ENCODE peak calls at places on chromosome 11, in four cellular contexts. P is neuronal stem cell, B is IMR-90, N is H1. T is an unnamed sample.

GRCh38 chr11:40293655-40294342 is 1165.7 kb downstream of the LRRC4C start:
- DNase-seq in P (peak; percentile 87), B (peak; percentile 92), N (peak; percentile 56), T (peak; percentile 79)

GRCh38 chr11:57339305-57339704 is 1.2 kb downstream of the P2RX3 start:
- DNase-seq in P (no peak), N (no peak), B (no peak), T (no peak)

GRCh38 chr11:316031-316701 is 2.3 kb downstream of the IFITM1 start:
- DNase-seq in B (no peak), P (no peak), N (no peak), T (peak; percentile 36)

GRCh38 chr11:125514336-125515101 is 18.5 kb upstream of the FEZ1 start:
- DNase-seq in B (peak; percentile 46), N (no peak), P (no peak), T (no peak)

GRCh38 chr11:72951193-72951592 is 137.0 kb downstream of the ATG16L2 start:
- DNase-seq in P (no peak), N (no peak), B (peak; percentile 69), T (no peak)

GRCh38 chr11:114109206-114110090 is 49.9 kb downstream of the ZBTB16 start:
- DNase-seq in B (no peak), P (no peak), N (no peak), T (no peak)

GRCh38 chr11:774873-775592 is 2.3 kb downstream of the GATD1 start:
- DNase-seq in B (peak; percentile 33), P (no peak), N (no peak), T (peak; percentile 33)

GRCh38 chr11:33334627-33335026 is 77.4 kb downstream of the HIPK3 start:
- DNase-seq in N (no peak), P (no peak), B (no peak), T (no peak)

GRCh38 chr11:6203327-6203726 is 2.0 kb upstream of the C11orf42 start:
- DNase-seq in B (no peak), N (no peak), P (no peak), T (no peak)

GRCh38 chr11:2801711-2802388 is 83.7 kb downstream of the CDKN1C start:
- DNase-seq in N (no peak), B (no peak), P (no peak), T (peak; percentile 26)

GRCh38 chr11:84588131-84588829 is 1038.9 kb downstream of the DLG2 start:
- DNase-seq in B (no peak), P (no peak), N (no peak), T (no peak)

GRCh38 chr11:22798890-22799289 is 30.7 kb downstream of the SVIP start:
- DNase-seq in B (no peak), N (no peak), P (no peak), T (no peak)

GRCh38 chr11:74141274-74141695 is 29.5 kb downstream of the C2CD3 start:
- DNase-seq in N (no peak), B (no peak), P (no peak), T (no peak)

GRCh38 chr11:132228756-132229325 is 858.4 kb downstream of the NTM start:
- DNase-seq in P (no peak), B (peak; percentile 43), N (no peak), T (no peak)

GRCh38 chr11:10625281-10625981 is 57.0 kb upstream of the LYVE1 start:
- DNase-seq in N (no peak), P (no peak), B (no peak), T (no peak)

GRCh38 chr11:33636104-33636503 is 64.5 kb downstream of the C11orf91 start:
- DNase-seq in N (no peak), B (no peak), P (no peak), T (no peak)

GRCh38 chr11:118145285-118146227 is 7.1 kb downstream of the SCN4B start:
- DNase-seq in P (peak; percentile 85), N (peak; percentile 66), B (peak; percentile 41), T (peak; percentile 92)

GRCh38 chr11:107370390-107370789 is 87.2 kb downstream of the CWF19L2 start:
- DNase-seq in N (no peak), B (no peak), P (no peak), T (no peak)

GRCh38 chr11:45994421-45995341 is 72.2 kb downstream of the LARGE2 start:
- DNase-seq in B (peak; percentile 51), N (no peak), P (no peak), T (peak; percentile 60)

GRCh38 chr11:111765320-111765983 is 737 bp downstream of the PPP2R1B start:
- DNase-seq in P (no peak), B (no peak), N (peak; percentile 15), T (no peak)

GRCh38 chr11:36282926-36283325 is 6.3 kb downstream of the COMMD9 start:
- DNase-seq in B (no peak), N (no peak), P (no peak), T (no peak)

GRCh38 chr11:1129143-1129665 is 28.5 kb upstream of the MUC5AC start:
- DNase-seq in N (no peak), B (no peak), P (no peak), T (peak; percentile 22)

GRCh38 chr11:57735655-57736298 is 5.5 kb upstream of the SELENOH start:
- DNase-seq in P (no peak), B (no peak), N (no peak), T (no peak)

GRCh38 chr11:128522943-128523518 is 64.3 kb downstream of the ETS1 start:
- DNase-seq in B (no peak), P (no peak), N (no peak), T (no peak)

DNA sequence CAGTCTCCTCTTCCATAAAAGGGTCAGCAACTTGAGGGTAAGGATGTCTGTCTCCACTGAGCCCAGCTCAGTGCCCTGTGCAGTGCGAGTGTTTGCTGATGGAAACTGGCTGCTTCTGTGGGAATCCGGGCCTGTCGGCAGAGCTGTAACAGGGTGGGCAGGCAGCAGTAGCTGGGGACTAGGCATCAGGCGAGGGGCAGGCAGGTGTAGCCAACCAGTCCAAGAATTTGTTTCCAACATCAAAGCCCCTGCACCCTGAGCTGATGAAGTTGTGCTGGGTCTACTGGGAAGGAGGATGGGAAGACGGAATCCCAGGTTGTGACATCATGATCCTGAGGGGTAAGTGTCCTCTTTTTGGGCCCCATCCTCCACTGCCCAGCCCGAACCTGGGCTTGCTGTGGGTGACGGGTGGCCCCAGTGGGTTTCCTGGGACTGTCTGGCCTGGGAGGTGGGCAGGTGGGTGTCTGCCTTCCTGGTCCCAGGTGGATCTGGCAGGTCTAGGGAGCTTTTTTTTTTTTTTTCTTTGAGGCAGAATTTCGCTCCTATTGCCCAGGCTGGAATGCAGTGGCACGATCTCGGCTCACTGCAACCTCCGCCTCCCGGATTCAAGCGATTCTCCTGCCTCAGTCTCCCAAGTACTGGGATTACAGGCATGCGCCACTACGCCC is 11.0 kb downstream of the SLC29A2 start:
- DNase-seq in B (no peak), P (no peak), N (no peak), T (no peak)
- H2BK15ac ChIP-seq in B (no peak overlapping the region), P (no peak overlapping the region), N (no peak overlapping the region), T (no peak overlapping the region)

DNA sequence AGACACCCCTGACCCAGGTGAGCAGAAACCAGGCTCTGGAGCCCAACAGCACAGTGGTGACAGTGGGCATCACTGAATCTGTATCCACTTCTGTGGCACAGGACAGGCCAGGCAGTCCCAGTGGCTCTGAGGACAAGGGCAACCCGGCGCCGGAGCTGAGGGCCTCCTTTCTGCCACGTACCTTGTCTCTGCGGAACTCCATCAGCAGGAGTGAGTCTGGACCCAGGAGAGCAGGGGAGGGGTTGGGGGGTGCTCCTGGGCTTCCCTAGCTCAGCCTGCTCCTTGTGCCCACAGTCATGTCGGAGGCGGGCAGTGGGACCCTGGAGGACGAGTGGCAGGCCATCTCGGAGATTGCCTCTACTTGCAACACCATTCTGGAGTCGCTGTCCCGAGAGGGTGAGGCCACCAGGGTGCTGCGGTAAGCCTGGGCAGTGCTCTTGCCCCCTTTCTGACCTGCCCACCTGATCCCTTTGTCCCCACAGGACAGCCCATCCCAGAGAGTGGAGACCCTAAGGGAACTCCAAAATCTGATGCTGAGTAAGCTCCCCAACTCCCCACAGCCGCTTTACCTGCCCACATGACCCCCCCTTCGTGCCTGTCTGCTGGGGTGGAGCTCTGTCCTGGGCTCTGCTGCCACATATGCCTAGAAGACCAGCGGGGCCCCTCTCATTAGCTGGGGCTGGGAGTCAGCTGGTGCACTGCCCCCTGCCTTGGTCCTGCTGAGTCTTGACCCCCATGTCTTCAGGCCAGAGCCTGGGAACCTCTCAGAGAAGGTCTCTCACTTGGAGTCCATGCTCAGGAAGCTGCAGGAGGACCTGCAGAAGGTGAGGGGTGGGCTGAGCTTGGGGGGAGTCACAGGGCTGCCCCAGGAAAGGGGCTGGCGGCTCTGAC is 12.0 kb downstream of the SIPA1 start:
- DNase-seq in P (no peak), B (no peak), N (no peak), T (no peak)
- H2BK15ac ChIP-seq in P (no peak overlapping the region), B (no peak overlapping the region), N (no peak overlapping the region), T (no peak overlapping the region)

GRCh38 chr11:120226242-120226641 is 13.7 kb upstream of the POU2F3 start:
- DNase-seq in N (no peak), B (no peak), P (no peak), T (no peak)
- H2BK15ac ChIP-seq in N (no peak overlapping the region), B (no peak overlapping the region), P (peak overlapping the region; percentile 6), T (no peak overlapping the region)

DNA sequence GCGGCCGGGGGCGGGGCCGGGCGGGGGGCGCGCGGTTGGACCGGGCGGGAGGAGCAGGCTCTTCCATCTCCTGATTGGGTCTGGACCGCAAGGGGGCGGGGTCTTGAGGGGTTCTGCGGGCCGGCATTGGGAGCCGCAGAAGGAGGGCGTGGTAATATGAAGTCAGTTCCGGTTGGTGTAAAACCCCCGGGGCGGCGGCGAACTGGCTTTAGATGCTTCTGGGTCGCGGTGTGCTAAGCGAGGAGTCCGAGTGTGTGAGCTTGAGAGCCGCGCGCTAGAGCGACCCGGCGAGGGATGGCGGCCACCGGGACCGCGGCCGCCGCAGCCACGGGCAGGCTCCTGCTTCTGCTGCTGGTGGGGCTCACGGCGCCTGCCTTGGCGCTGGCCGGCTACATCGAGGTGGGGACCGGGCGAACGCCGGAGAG is at the start of gene APLP2:
- DNase-seq in P (peak; percentile 99), B (peak; percentile 97), N (peak; percentile 94), T (peak; percentile 99)
- H2BK15ac ChIP-seq in P (peak within 1 kb of the TSS; percentile 67), B (peak within 1 kb of the TSS; percentile 39), N (peak within 1 kb of the TSS; percentile 61), T (no peak within 1 kb of the TSS)

GRCh38 chr11:88352139-88352538 is 14.6 kb upstream of the CTSC start:
- DNase-seq in N (no peak), B (peak; percentile 30), P (no peak), T (no peak)

GRCh38 chr11:88355887-88356286 is 18.4 kb upstream of the CTSC start:
- DNase-seq in N (no peak), B (no peak), P (no peak), T (no peak)

GRCh38 chr11:88354909-88355308 is 17.4 kb upstream of the CTSC start:
- DNase-seq in B (no peak), P (no peak), N (no peak), T (no peak)

GRCh38 chr11:88353386-88353785 is 15.8 kb upstream of the CTSC start:
- DNase-seq in P (no peak), B (no peak), N (no peak), T (no peak)

GRCh38 chr11:88353835-88354496 is 16.4 kb upstream of the CTSC start:
- DNase-seq in N (no peak), B (no peak), P (no peak), T (no peak)
- H2BK15ac ChIP-seq in N (no peak overlapping the region), B (peak overlapping the region; percentile 26), P (no peak overlapping the region), T (no peak overlapping the region)

GRCh38 chr11:67451658-67451976 is 912 bp downstream of the GPR152 start:
- DNase-seq in B (no peak), P (no peak), N (no peak), T (no peak)
- H2BK15ac ChIP-seq in B (no peak overlapping the region), P (peak overlapping the region; percentile 72), N (peak overlapping the region; percentile 46), T (no peak overlapping the region)

DNA sequence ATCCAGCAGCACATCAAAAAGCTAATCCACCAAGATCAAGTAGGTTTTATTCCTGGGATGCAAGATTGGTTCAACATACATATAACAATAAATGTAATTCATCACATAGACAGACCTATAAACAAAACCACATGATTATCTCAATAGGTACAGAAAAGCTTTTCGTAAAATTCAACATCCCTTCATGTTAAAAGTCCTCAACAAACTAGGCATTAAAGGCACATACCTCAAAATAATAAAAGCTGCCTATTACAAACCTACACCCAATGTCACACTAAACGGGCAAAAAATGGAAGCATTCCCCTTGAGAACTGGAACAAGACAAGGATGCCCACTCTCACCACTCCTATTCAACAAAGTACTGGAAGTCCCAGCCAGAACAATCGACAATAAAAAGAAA is 12.9 kb downstream of the OR52A5 start:
- DNase-seq in P (no peak), N (no peak), B (no peak), T (no peak)
- H2BK15ac ChIP-seq in P (no peak overlapping the region), N (no peak overlapping the region), B (no peak overlapping the region), T (no peak overlapping the region)

T was measured in H9.